ENCODE peak calls at places on chromosomes 2 and 18, in five cellular contexts. L is mucosa of descending colon; W is CD8-positive, alpha-beta T cell; F is activated B cell treated with CpG ODN at 0.5 μM for 24 hours; J is PC-9. E is an unnamed sample.

GRCh38 chr2:26772064-26773001 is 8.2 kb downstream of the SLC35F6 start:
- DNase-seq in L (peak), W (peak), F (no peak), J (no peak), E (peak)

GRCh38 chr2:236240228-236240990 is 23.8 kb downstream of the ASB18 start:
- DNase-seq in L (no peak), W (no peak), F (no peak), J (peak), E (no peak)

GRCh38 chr2:232633413-232634318 is at the start of gene EFHD1:
- DNase-seq in L (peak), W (peak), F (peak), J (peak), E (no peak)

GRCh38 chr2:40740419-40740818 is 288.5 kb upstream of the SLC8A1 start:
- DNase-seq in L (no peak), W (no peak), F (no peak), J (no peak), E (no peak)

GRCh38 chr2:235688511-235689426 is 194.9 kb downstream of the AGAP1 start:
- DNase-seq in L (no peak), W (no peak), F (no peak), J (no peak), E (no peak)

GRCh38 chr2:46923011-46923669 is 7.5 kb upstream of the MCFD2 start:
- DNase-seq in L (no peak), W (no peak), F (no peak), J (peak), E (peak)

GRCh38 chr18:9949861-9950260 is 36.0 kb downstream of the VAPA start:
- DNase-seq in L (no peak), W (no peak), F (no peak), J (no peak), E (no peak)

GRCh38 chr2:241858206-241859016 is at the start of gene PDCD1:
- DNase-seq in L (peak), W (peak), F (no peak), J (no peak), E (no peak)

GRCh38 chr18:37299471-37300304 is 265.9 kb downstream of the CELF4 start:
- DNase-seq in L (peak), W (no peak), F (no peak), J (peak), E (peak)

GRCh38 chr2:8268172-8268783 is 413.6 kb upstream of the ID2 start:
- DNase-seq in L (no peak), W (no peak), F (no peak), J (no peak), E (no peak)

GRCh38 chr18:30177056-30177455 is 865.5 kb downstream of the DSC3 start:
- DNase-seq in L (no peak), W (no peak), F (no peak), J (no peak), E (peak)

GRCh38 chr18:2917255-2918047 is 70.6 kb downstream of the EMILIN2 start:
- DNase-seq in L (peak), W (no peak), F (no peak), J (no peak), E (no peak)

GRCh38 chr18:49553003-49553402 is 8.9 kb upstream of the LIPG start:
- DNase-seq in L (no peak), W (no peak), F (no peak), J (no peak), E (no peak)

GRCh38 chr2:36544638-36545338 is 53.2 kb downstream of the FEZ2 start:
- DNase-seq in L (no peak), W (no peak), F (no peak), J (no peak), E (peak)

GRCh38 chr2:204150695-204151240 is 214.2 kb downstream of the ICOS start:
- DNase-seq in L (no peak), W (no peak), F (no peak), J (no peak), E (no peak)

GRCh38 chr18:55101458-55101824 is 142.2 kb upstream of the CCDC68 start:
- DNase-seq in L (no peak), W (no peak), F (no peak), J (no peak), E (no peak)

GRCh38 chr2:70553334-70553583 is 367 bp downstream of the TGFA start:
- DNase-seq in L (peak), W (no peak), F (no peak), J (no peak), E (peak)

GRCh38 chr2:198691236-198691635 is 766.5 kb downstream of the SATB2 start:
- DNase-seq in L (no peak), W (no peak), F (no peak), J (no peak), E (no peak)

GRCh38 chr2:189116984-189117383 is 62.6 kb downstream of the COL5A2 start:
- DNase-seq in L (no peak), W (no peak), F (no peak), J (no peak), E (no peak)

GRCh38 chr2:212711851-212712250 is 173.2 kb upstream of the ERBB4 start:
- DNase-seq in L (no peak), W (no peak), F (no peak), J (no peak), E (peak)

GRCh38 chr2:9739508-9739907 is 103.8 kb upstream of the TAF1B start:
- DNase-seq in L (peak), W (peak), F (no peak), J (no peak), E (no peak)

GRCh38 chr18:51559902-51560287 is 362.4 kb upstream of the MEX3C start:
- DNase-seq in L (no peak), W (no peak), F (no peak), J (no peak), E (no peak)

GRCh38 chr2:108855194-108855593 is 68.6 kb downstream of the CCDC138 start:
- DNase-seq in L (no peak), W (no peak), F (no peak), J (no peak), E (peak)

GRCh38 chr2:6107290-6107689 is 415.1 kb downstream of the SOX11 start:
- DNase-seq in L (no peak), W (no peak), F (no peak), J (no peak), E (no peak)

GRCh38 chr2:40479995-40480525 is 28.2 kb upstream of the SLC8A1 start:
- DNase-seq in L (no peak), W (no peak), F (no peak), J (no peak), E (no peak)

GRCh38 chr2:134407154-134407890 is 153.4 kb downstream of the MGAT5 start:
- DNase-seq in L (no peak), W (no peak), F (no peak), J (no peak), E (peak)

GRCh38 chr2:200362202-200362917 is 55.9 kb downstream of the SPATS2L start:
- DNase-seq in L (no peak), W (no peak), F (no peak), J (no peak), E (no peak)
- TF ChIP-seq CTCF in L (no peak), W (no peak), F (no peak), J (no peak), E (no peak)

GRCh38 chr18:62992877-62993365 is 277.6 kb downstream of the PHLPP1 start:
- DNase-seq in L (no peak), W (no peak), F (no peak), J (peak), E (no peak)

GRCh38 chr18:62990653-62991052 is 275.3 kb downstream of the PHLPP1 start:
- DNase-seq in L (no peak), W (no peak), F (no peak), J (no peak), E (no peak)

GRCh38 chr18:62989195-62989594 is 273.9 kb downstream of the PHLPP1 start:
- DNase-seq in L (no peak), W (no peak), F (no peak), J (no peak), E (no peak)

GRCh38 chr18:62991959-62992358 is 276.6 kb downstream of the PHLPP1 start:
- DNase-seq in L (no peak), W (no peak), F (no peak), J (no peak), E (no peak)

DNA sequence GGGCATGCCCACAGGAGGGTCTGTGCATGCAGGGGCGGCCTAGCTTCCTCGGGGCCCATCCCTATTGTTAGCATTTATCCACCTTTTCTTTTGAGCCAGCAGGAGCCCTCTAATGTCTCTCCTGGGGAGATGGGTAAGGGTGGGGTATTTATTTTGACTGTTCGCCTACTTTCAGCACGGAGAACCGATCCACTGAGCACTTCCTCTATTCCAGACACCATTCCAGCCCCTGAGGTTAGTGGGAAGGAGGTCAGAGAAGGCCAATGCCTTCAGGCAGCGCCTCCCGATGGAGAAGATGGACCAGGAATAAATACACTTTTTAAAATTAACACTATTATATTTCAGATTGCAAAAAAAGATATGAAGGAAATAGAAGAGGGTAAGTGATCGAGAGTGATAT is 276.0 kb downstream of the PHLPP1 start:
- DNase-seq in L (no peak), W (no peak), F (no peak), J (no peak), E (no peak)
- TF ChIP-seq CTCF in L (no peak), W (no peak), F (no peak), J (no peak), E (no peak)

GRCh38 chr2:99677814-99678213 is 188.0 kb upstream of the REV1 start:
- DNase-seq in L (no peak), W (no peak), F (no peak), J (no peak), E (no peak)

GRCh38 chr2:99678651-99679050 is 188.8 kb upstream of the REV1 start:
- DNase-seq in L (no peak), W (no peak), F (no peak), J (no peak), E (no peak)

GRCh38 chr2:99679518-99679917 is 189.7 kb upstream of the REV1 start:
- DNase-seq in L (no peak), W (no peak), F (no peak), J (no peak), E (no peak)

GRCh38 chr2:99682280-99683060 is 192.7 kb upstream of the REV1 start:
- DNase-seq in L (no peak), W (no peak), F (no peak), J (no peak), E (no peak)

DNA sequence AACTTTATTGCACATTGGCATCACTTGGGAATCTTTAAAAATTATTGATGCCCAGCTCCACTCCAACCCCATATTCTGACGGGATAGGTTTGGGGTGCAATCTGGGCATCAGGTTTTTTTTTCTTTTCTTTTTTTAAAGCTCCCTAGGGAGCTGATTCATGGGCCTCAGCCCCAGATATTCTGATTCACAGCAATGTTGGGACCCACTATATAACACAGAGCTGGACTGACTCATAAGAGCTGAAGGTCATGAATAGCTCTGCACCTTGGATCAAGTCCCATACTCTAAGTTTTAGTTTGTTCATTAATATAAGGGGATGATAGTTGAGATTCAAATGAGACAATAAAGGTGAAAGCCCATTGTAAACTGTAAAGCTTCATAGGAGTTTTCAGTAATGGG is 191.1 kb upstream of the REV1 start:
- DNase-seq in L (no peak), W (no peak), F (no peak), J (no peak), E (peak)
- TF ChIP-seq CTCF in L (no peak), W (no peak), F (no peak), J (no peak), E (no peak)

GRCh38 chr2:73059106-73059505 is 12.4 kb downstream of the SFXN5 start:
- DNase-seq in L (no peak), W (no peak), F (no peak), J (no peak), E (no peak)
- TF ChIP-seq CTCF in L (no peak), W (no peak), F (no peak), J (no peak), E (no peak)

GRCh38 chr18:23207191-23207955 is 72.1 kb downstream of the CABLES1 start:
- DNase-seq in L (no peak), W (no peak), F (no peak), J (no peak), E (peak)
- TF ChIP-seq CTCF in L (no peak), W (no peak), F (no peak), J (no peak), E (peak)

GRCh38 chr18:6729247-6730091 is at the start of gene ARHGAP28:
- DNase-seq in L (peak), W (no peak), F (no peak), J (no peak), E (peak)
- TF ChIP-seq CTCF in L (no peak), W (no peak), F (no peak), J (no peak), E (peak)

GRCh38 chr2:42385225-42385624 is 24.2 kb upstream of the COX7A2L start:
- DNase-seq in L (no peak), W (no peak), F (no peak), J (peak), E (peak)
- TF ChIP-seq CTCF in L (no peak), W (no peak), F (no peak), J (peak), E (peak)